ENCODE peak calls at places on chromosomes 16 and 17, in nine cellular contexts. One of them, this sample, is unnamed. For H3K4me1, the result is how much of the 10 kb centered on the place peaks cover.

GRCh38 chr16:66913081-66913480 is 5.6 kb downstream of the CDH16 start:
- DNase-seq in transverse colon: no peak
- DNase-seq in tibial nerve: no peak
- DNase-seq in ovary: no peak
- DNase-seq in body of pancreas: no peak
- DNase-seq in A549: no peak
- DNase-seq in IMR-90: no peak
- DNase-seq in heart left ventricle: no peak
- DNase-seq in HCT116: no peak
- DNase-seq in this sample: no peak

GRCh38 chr16:54935411-54936085 is 4.9 kb downstream of the IRX5 start:
- DNase-seq in IMR-90: no peak
- DNase-seq in ovary: no peak
- DNase-seq in A549: no peak
- DNase-seq in tibial nerve: no peak
- DNase-seq in body of pancreas: no peak
- DNase-seq in transverse colon: no peak
- DNase-seq in HCT116: no peak
- DNase-seq in heart left ventricle: no peak
- DNase-seq in this sample: no peak

GRCh38 chr17:38605230-38605851 is 411 bp downstream of the SRCIN1 start:
- DNase-seq in heart left ventricle: no peak
- DNase-seq in IMR-90: no peak
- DNase-seq in body of pancreas: no peak
- DNase-seq in HCT116: no peak
- DNase-seq in A549: no peak
- DNase-seq in tibial nerve: no peak
- DNase-seq in transverse colon: no peak
- DNase-seq in ovary: no peak
- DNase-seq in this sample: no peak

GRCh38 chr16:12587170-12587569 is 216.5 kb downstream of the CPPED1 start:
- DNase-seq in ovary: no peak
- DNase-seq in HCT116: no peak
- DNase-seq in A549: no peak
- DNase-seq in transverse colon: no peak
- DNase-seq in body of pancreas: no peak
- DNase-seq in tibial nerve: no peak
- DNase-seq in IMR-90: no peak
- DNase-seq in heart left ventricle: no peak
- DNase-seq in this sample: no peak

GRCh38 chr16:56997931-56998330 is 8.6 kb downstream of the NLRC5 start:
- DNase-seq in IMR-90: no peak
- DNase-seq in A549: no peak
- DNase-seq in body of pancreas: no peak
- DNase-seq in ovary: no peak
- DNase-seq in tibial nerve: no peak
- DNase-seq in transverse colon: no peak
- DNase-seq in HCT116: no peak
- DNase-seq in heart left ventricle: no peak
- DNase-seq in this sample: no peak

GRCh38 chr17:48641541-48642058 is 15.4 kb upstream of the HOXB9 start:
- DNase-seq in tibial nerve: no peak
- DNase-seq in transverse colon: no peak
- DNase-seq in HCT116: no peak
- DNase-seq in IMR-90: no peak
- DNase-seq in body of pancreas: no peak
- DNase-seq in ovary: no peak
- DNase-seq in A549: no peak
- DNase-seq in heart left ventricle: no peak
- DNase-seq in this sample: no peak

GRCh38 chr16:49932943-49933342 is 77.0 kb upstream of the ZNF423 start:
- DNase-seq in heart left ventricle: peak
- DNase-seq in body of pancreas: no peak
- DNase-seq in tibial nerve: no peak
- DNase-seq in A549: no peak
- DNase-seq in IMR-90: peak
- DNase-seq in transverse colon: no peak
- DNase-seq in ovary: no peak
- DNase-seq in HCT116: no peak
- DNase-seq in this sample: peak

GRCh38 chr17:21214777-21215541 is 998 bp upstream of the TMEM11 start:
- DNase-seq in heart left ventricle: no peak
- DNase-seq in transverse colon: no peak
- DNase-seq in body of pancreas: no peak
- DNase-seq in tibial nerve: no peak
- DNase-seq in A549: no peak
- DNase-seq in HCT116: no peak
- DNase-seq in IMR-90: no peak
- DNase-seq in ovary: peak
- DNase-seq in this sample: no peak

GRCh38 chr16:70586731-70587130 is 59.6 kb upstream of the IL34 start:
- DNase-seq in heart left ventricle: no peak
- DNase-seq in HCT116: no peak
- DNase-seq in tibial nerve: no peak
- DNase-seq in transverse colon: no peak
- DNase-seq in IMR-90: no peak
- DNase-seq in A549: no peak
- DNase-seq in ovary: no peak
- DNase-seq in body of pancreas: no peak
- DNase-seq in this sample: no peak

DNA sequence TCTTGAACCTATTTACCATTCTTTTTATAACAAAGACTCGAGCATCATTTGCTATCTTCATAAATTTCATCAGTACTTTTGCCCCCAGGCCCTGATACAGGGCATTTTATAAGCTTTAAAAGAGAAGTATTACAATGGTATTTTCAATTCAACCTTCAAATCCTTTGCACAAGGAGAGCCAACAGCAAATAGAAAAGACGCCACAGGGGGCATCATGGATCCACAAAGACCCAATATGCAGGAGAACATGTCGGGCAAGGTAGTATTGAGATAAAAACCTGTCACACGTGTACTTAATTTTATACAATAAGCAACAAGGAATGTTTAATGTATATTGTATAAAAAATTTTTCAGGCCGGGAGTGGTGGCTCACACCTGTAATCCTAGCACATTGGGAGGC is 10.2 kb downstream of the MAP3K14 start:
- DNase-seq in transverse colon: no peak
- DNase-seq in A549: no peak
- DNase-seq in body of pancreas: no peak
- DNase-seq in heart left ventricle: no peak
- DNase-seq in IMR-90: no peak
- DNase-seq in tibial nerve: no peak
- DNase-seq in HCT116: no peak
- DNase-seq in ovary: no peak
- DNase-seq in this sample: no peak
- TF ChIP-seq CTCF in transverse colon: no peak
- TF ChIP-seq CTCF in A549: peak
- TF ChIP-seq CTCF in body of pancreas: no peak
- TF ChIP-seq CTCF in heart left ventricle: no peak
- TF ChIP-seq CTCF in IMR-90: no peak
- TF ChIP-seq CTCF in tibial nerve: no peak
- TF ChIP-seq CTCF in HCT116: no peak
- TF ChIP-seq CTCF in ovary: no peak
- TF ChIP-seq CTCF in this sample: no peak

GRCh38 chr16:1378087-1378803 is 26.5 kb downstream of the GNPTG start:
- DNase-seq in HCT116: no peak
- DNase-seq in IMR-90: no peak
- DNase-seq in body of pancreas: no peak
- DNase-seq in transverse colon: no peak
- DNase-seq in tibial nerve: no peak
- DNase-seq in heart left ventricle: no peak
- DNase-seq in ovary: no peak
- DNase-seq in A549: no peak
- DNase-seq in this sample: no peak
- TF ChIP-seq POLR2A in HCT116: no peak
- TF ChIP-seq POLR2A in IMR-90: no peak
- TF ChIP-seq POLR2A in body of pancreas: no peak
- TF ChIP-seq POLR2A in transverse colon: no peak
- TF ChIP-seq POLR2A in tibial nerve: no peak
- TF ChIP-seq POLR2A in heart left ventricle: no peak
- TF ChIP-seq POLR2A in ovary: no peak
- TF ChIP-seq POLR2A in A549: peak
- TF ChIP-seq POLR2A in this sample: no peak

GRCh38 chr17:32827227-32827626 is 49.7 kb downstream of the MYO1D start:
- DNase-seq in heart left ventricle: no peak
- DNase-seq in tibial nerve: no peak
- DNase-seq in ovary: no peak
- DNase-seq in body of pancreas: no peak
- DNase-seq in IMR-90: no peak
- DNase-seq in transverse colon: no peak
- DNase-seq in HCT116: no peak
- DNase-seq in A549: no peak
- DNase-seq in this sample: no peak

GRCh38 chr17:32824334-32824733 is 52.6 kb downstream of the MYO1D start:
- DNase-seq in heart left ventricle: no peak
- DNase-seq in A549: no peak
- DNase-seq in body of pancreas: no peak
- DNase-seq in ovary: no peak
- DNase-seq in transverse colon: no peak
- DNase-seq in IMR-90: no peak
- DNase-seq in HCT116: no peak
- DNase-seq in tibial nerve: no peak
- DNase-seq in this sample: no peak

GRCh38 chr17:32828822-32829221 is 48.1 kb downstream of the MYO1D start:
- DNase-seq in tibial nerve: no peak
- DNase-seq in body of pancreas: no peak
- DNase-seq in transverse colon: no peak
- DNase-seq in IMR-90: no peak
- DNase-seq in A549: no peak
- DNase-seq in heart left ventricle: no peak
- DNase-seq in HCT116: no peak
- DNase-seq in ovary: no peak
- DNase-seq in this sample: no peak

GRCh38 chr17:32822996-32823395 is 53.9 kb downstream of the MYO1D start:
- DNase-seq in IMR-90: no peak
- DNase-seq in heart left ventricle: no peak
- DNase-seq in HCT116: no peak
- DNase-seq in transverse colon: no peak
- DNase-seq in A549: no peak
- DNase-seq in body of pancreas: no peak
- DNase-seq in ovary: no peak
- DNase-seq in tibial nerve: no peak
- DNase-seq in this sample: no peak

DNA sequence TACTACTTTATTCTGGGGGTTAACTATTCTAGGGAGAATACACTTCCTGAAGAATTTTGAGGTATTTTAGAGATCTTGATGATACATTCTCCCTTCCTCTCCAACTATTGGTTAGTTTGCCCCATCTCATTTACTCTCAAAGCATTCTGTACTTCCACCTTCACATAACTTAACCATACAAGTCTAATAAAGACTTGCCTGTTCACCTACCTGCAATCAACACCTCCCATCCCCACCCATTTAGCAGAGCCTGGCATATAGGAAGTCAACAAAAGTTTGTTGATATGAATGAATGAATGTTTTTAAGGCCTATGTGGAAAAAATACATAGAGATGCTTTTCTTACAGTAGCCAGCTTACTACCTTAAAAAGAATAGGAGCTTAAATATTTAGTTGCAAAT is 50.8 kb downstream of the MYO1D start:
- DNase-seq in A549: no peak
- DNase-seq in transverse colon: no peak
- DNase-seq in body of pancreas: no peak
- DNase-seq in tibial nerve: no peak
- DNase-seq in IMR-90: no peak
- DNase-seq in HCT116: no peak
- DNase-seq in ovary: no peak
- DNase-seq in heart left ventricle: no peak
- DNase-seq in this sample: no peak
- H3K4me1 ChIP-seq in A549: under half
- H3K4me1 ChIP-seq in transverse colon: half or more
- H3K4me1 ChIP-seq in body of pancreas: under half
- H3K4me1 ChIP-seq in tibial nerve: under half
- H3K4me1 ChIP-seq in IMR-90: under half
- H3K4me1 ChIP-seq in HCT116: under half
- H3K4me1 ChIP-seq in ovary: under half
- H3K4me1 ChIP-seq in heart left ventricle: under half
- H3K4me1 ChIP-seq in this sample: under half

GRCh38 chr16:29757950-29758466 is 12.2 kb upstream of the C16orf54 start:
- DNase-seq in body of pancreas: no peak
- DNase-seq in HCT116: no peak
- DNase-seq in tibial nerve: no peak
- DNase-seq in heart left ventricle: no peak
- DNase-seq in IMR-90: peak
- DNase-seq in A549: no peak
- DNase-seq in ovary: peak
- DNase-seq in transverse colon: no peak
- DNase-seq in this sample: no peak
- TF ChIP-seq CTCF in body of pancreas: no peak
- TF ChIP-seq CTCF in HCT116: no peak
- TF ChIP-seq CTCF in tibial nerve: no peak
- TF ChIP-seq CTCF in heart left ventricle: no peak
- TF ChIP-seq CTCF in IMR-90: peak
- TF ChIP-seq CTCF in A549: no peak
- TF ChIP-seq CTCF in ovary: no peak
- TF ChIP-seq CTCF in transverse colon: no peak
- TF ChIP-seq CTCF in this sample: no peak

GRCh38 chr16:74117798-74118197 is 178.8 kb upstream of the PSMD7 start:
- DNase-seq in HCT116: no peak
- DNase-seq in heart left ventricle: no peak
- DNase-seq in transverse colon: no peak
- DNase-seq in ovary: no peak
- DNase-seq in tibial nerve: no peak
- DNase-seq in IMR-90: no peak
- DNase-seq in A549: no peak
- DNase-seq in body of pancreas: no peak
- DNase-seq in this sample: no peak

GRCh38 chr16:74123826-74124225 is 172.8 kb upstream of the PSMD7 start:
- DNase-seq in tibial nerve: no peak
- DNase-seq in ovary: no peak
- DNase-seq in transverse colon: no peak
- DNase-seq in body of pancreas: no peak
- DNase-seq in HCT116: no peak
- DNase-seq in A549: no peak
- DNase-seq in IMR-90: no peak
- DNase-seq in heart left ventricle: no peak
- DNase-seq in this sample: no peak

GRCh38 chr16:74123195-74123594 is 173.4 kb upstream of the PSMD7 start:
- DNase-seq in tibial nerve: no peak
- DNase-seq in IMR-90: no peak
- DNase-seq in A549: no peak
- DNase-seq in ovary: no peak
- DNase-seq in body of pancreas: no peak
- DNase-seq in heart left ventricle: no peak
- DNase-seq in transverse colon: no peak
- DNase-seq in HCT116: no peak
- DNase-seq in this sample: no peak
- TF ChIP-seq POLR2A in tibial nerve: no peak
- TF ChIP-seq POLR2A in IMR-90: no peak
- TF ChIP-seq POLR2A in A549: no peak
- TF ChIP-seq POLR2A in ovary: no peak
- TF ChIP-seq POLR2A in body of pancreas: no peak
- TF ChIP-seq POLR2A in heart left ventricle: no peak
- TF ChIP-seq POLR2A in transverse colon: no peak
- TF ChIP-seq POLR2A in HCT116: no peak
- TF ChIP-seq POLR2A in this sample: no peak

GRCh38 chr16:81798311-81799137 is 19.4 kb downstream of the PLCG2 start:
- DNase-seq in ovary: no peak
- DNase-seq in body of pancreas: no peak
- DNase-seq in A549: no peak
- DNase-seq in HCT116: no peak
- DNase-seq in IMR-90: no peak
- DNase-seq in transverse colon: peak
- DNase-seq in tibial nerve: no peak
- DNase-seq in heart left ventricle: no peak
- DNase-seq in this sample: no peak
- H3K4me1 ChIP-seq in ovary: under half
- H3K4me1 ChIP-seq in body of pancreas: under half
- H3K4me1 ChIP-seq in A549: under half
- H3K4me1 ChIP-seq in HCT116: under half
- H3K4me1 ChIP-seq in IMR-90: under half
- H3K4me1 ChIP-seq in transverse colon: under half
- H3K4me1 ChIP-seq in tibial nerve: under half
- H3K4me1 ChIP-seq in heart left ventricle: under half
- H3K4me1 ChIP-seq in this sample: under half

GRCh38 chr16:80263181-80263823 is 277.5 kb upstream of the DYNLRB2 start:
- DNase-seq in A549: no peak
- DNase-seq in transverse colon: no peak
- DNase-seq in body of pancreas: no peak
- DNase-seq in HCT116: no peak
- DNase-seq in IMR-90: no peak
- DNase-seq in tibial nerve: no peak
- DNase-seq in ovary: no peak
- DNase-seq in heart left ventricle: no peak
- DNase-seq in this sample: no peak
- TF ChIP-seq CTCF in A549: no peak
- TF ChIP-seq CTCF in transverse colon: no peak
- TF ChIP-seq CTCF in body of pancreas: no peak
- TF ChIP-seq CTCF in HCT116: no peak
- TF ChIP-seq CTCF in IMR-90: no peak
- TF ChIP-seq CTCF in tibial nerve: no peak
- TF ChIP-seq CTCF in ovary: no peak
- TF ChIP-seq CTCF in heart left ventricle: no peak
- TF ChIP-seq CTCF in this sample: no peak